ENCODE peak calls at places on chromosomes 13 and 19, in six cellular contexts. M is ovary, H is left ventricle myocardium inferior, K is mucosa of descending colon, J is chondrocyte, Q is nephron progenitor cell. F is an unnamed sample.

GRCh38 chr13:111267205-111267604 is 53.2 kb upstream of the TEX29 start:
- DNase-seq in H (no peak), M (no peak), K (no peak), J (no peak), Q (no peak), F (no peak)

GRCh38 chr13:51689597-51689996 is 105.3 kb downstream of the WDFY2 start:
- DNase-seq in K (no peak), M (no peak), H (no peak), Q (no peak), J (no peak), F (no peak)

GRCh38 chr13:33752631-33753030 is 65.3 kb upstream of the RFC3 start:
- DNase-seq in M (no peak), K (no peak), Q (no peak), J (no peak), H (no peak), F (no peak)

GRCh38 chr13:110387451-110388140 is 80.5 kb downstream of the COL4A2 start:
- DNase-seq in Q (peak), H (peak), K (no peak), M (peak), J (no peak), F (no peak)

GRCh38 chr13:44259045-44260042 is 114.3 kb upstream of the SERP2 start:
- DNase-seq in M (peak), Q (no peak), J (no peak), K (no peak), H (no peak), F (no peak)

GRCh38 chr13:27790523-27790922 is 1.8 kb upstream of the GSX1 start:
- DNase-seq in K (no peak), M (no peak), J (no peak), H (no peak), Q (peak), F (no peak)

GRCh38 chr13:24083722-24084421 is 76.6 kb upstream of the SPATA13 start:
- DNase-seq in J (no peak), K (no peak), M (no peak), H (no peak), Q (no peak), F (peak)

GRCh38 chr19:2059422-2060201 is 8.6 kb upstream of the MKNK2 start:
- DNase-seq in K (peak), J (no peak), Q (peak), M (no peak), H (no peak), F (peak)

GRCh38 chr13:76711515-76712182 is 174.6 kb downstream of the KCTD12 start:
- DNase-seq in J (no peak), M (peak), K (no peak), H (no peak), Q (no peak), F (no peak)

GRCh38 chr19:55472463-55472862 is 4.0 kb upstream of the ZNF628 start:
- DNase-seq in Q (no peak), K (no peak), H (no peak), M (no peak), J (no peak), F (no peak)

GRCh38 chr19:18157465-18158063 is 4.6 kb downstream of the PIK3R2 start:
- DNase-seq in M (no peak), Q (peak), H (no peak), K (peak), J (no peak), F (peak)

GRCh38 chr13:110126391-110126961 is 180.5 kb downstream of the COL4A1 start:
- DNase-seq in K (no peak), H (peak), J (no peak), Q (no peak), M (peak), F (no peak)

GRCh38 chr19:12967907-12968306 is 1.5 kb upstream of the DAND5 start:
- DNase-seq in M (no peak), H (no peak), K (no peak), J (no peak), Q (no peak), F (no peak)

GRCh38 chr13:44872751-44873150 is 116.5 kb downstream of the NUFIP1 start:
- DNase-seq in H (no peak), J (no peak), Q (no peak), K (no peak), M (no peak), F (no peak)

GRCh38 chr13:25886438-25887214 is 165.2 kb downstream of the SHISA2 start:
- DNase-seq in K (no peak), Q (no peak), J (peak), H (no peak), M (no peak), F (no peak)
- TF ChIP-seq CTCF in K (no peak), Q (no peak), J (peak), H (no peak), M (no peak), F (no peak)

DNA sequence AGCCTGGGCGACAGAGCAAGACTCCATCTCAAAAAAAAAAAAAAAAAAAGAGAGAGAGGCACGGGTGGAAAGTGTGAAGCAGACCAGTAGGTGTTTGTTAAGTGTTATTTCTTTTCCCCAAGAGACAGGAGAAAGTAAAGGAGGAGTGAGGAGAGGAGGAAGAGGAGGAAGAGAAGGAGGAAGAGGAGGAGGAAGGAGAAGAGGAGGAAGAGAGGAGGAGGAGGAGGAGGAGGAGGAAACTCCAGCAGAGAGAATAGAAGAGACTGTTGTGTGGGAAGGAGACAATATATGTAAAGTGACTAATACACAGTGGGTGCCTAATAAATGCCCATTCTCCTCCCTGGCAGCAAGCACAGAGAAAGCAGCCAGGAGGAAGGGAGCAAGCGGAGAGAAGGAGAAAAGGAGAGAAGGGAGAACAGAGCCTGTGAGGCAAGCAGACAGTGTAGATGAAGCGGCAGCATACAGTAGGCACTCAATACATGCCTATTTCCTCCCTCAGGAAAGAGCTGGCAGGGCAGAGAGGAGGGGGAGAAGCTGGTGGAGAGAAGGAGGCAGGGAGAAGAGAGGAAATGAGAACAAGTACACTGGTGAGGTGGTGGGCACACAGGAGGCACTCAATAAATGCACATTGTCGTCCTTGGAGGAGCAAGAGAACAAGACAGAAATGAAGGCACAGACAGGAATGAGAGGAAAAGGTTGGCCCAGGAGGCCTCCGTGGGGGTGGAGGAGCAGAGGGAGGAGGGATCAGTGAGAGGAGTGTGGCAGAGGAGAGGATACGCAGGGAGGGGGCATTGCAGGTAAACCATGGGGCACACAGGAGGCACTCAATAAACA is 16.6 kb downstream of the JOSD2 start:
- DNase-seq in J (peak), K (peak), H (no peak), Q (no peak), M (no peak), F (no peak)
- TF ChIP-seq CTCF in J (no peak), K (no peak), H (no peak), Q (no peak), M (no peak), F (no peak)

GRCh38 chr19:10870955-10871603 is at the start of gene CARM1:
- DNase-seq in Q (peak), K (peak), H (peak), M (peak), J (peak), F (peak)

GRCh38 chr19:10872551-10873107 is 1.3 kb downstream of the CARM1 start:
- DNase-seq in H (no peak), J (no peak), Q (no peak), M (no peak), K (no peak), F (no peak)

GRCh38 chr19:10874019-10874418 is 2.7 kb downstream of the CARM1 start:
- DNase-seq in K (no peak), M (no peak), Q (no peak), H (no peak), J (no peak), F (no peak)

GRCh38 chr19:10870501-10870954 is 825 bp upstream of the CARM1 start:
- DNase-seq in Q (no peak), M (no peak), J (no peak), K (no peak), H (no peak), F (no peak)

DNA sequence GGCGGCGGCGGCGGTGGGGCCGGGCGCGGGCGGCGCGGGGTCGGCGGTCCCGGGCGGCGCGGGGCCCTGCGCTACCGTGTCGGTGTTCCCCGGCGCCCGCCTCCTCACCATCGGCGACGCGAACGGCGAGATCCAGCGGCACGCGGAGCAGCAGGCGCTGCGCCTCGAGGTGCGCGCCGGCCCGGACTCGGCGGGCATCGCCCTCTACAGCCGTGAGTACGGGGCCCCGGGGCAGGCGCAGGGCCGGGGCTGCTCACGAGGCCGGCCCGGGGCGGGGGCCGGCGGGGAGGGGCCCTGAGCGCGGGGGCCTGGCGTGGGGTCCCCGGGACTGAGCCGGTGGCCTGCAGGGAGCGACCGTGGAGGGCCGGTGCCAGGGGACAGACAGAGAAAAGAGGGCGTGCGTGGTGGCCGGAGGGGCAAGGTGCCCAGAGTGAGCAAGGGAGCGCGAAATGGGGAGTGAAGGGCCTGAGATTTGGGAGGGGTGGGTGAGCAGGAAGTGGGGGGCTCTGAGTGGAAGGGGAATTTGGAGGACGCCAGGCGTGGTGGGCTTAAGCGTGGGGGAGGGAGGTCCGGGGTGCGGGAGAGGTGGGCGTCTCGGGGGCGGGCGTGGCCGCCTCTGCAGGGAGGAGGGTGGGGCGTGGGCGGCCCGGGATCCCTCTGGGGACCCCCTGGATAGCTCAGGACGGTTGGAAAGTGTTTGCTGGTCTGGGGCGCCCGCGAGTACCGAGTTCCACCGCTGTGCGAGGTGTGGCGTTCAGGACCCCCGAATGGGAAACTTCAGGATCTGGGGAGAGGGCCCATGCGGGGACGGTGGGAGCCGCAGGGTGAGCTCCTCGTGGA is 578 bp downstream of the CARM1 start:
- DNase-seq in H (peak), Q (peak), K (peak), M (peak), J (no peak), F (no peak)
- TF ChIP-seq CTCF in H (peak), Q (no peak), K (no peak), M (no peak), J (peak), F (peak)

GRCh38 chr13:31675521-31675953 is 63.8 kb upstream of the RXFP2 start:
- DNase-seq in H (no peak), M (no peak), K (no peak), J (no peak), Q (no peak), F (no peak)

GRCh38 chr13:31674056-31674455 is 65.3 kb upstream of the RXFP2 start:
- DNase-seq in J (no peak), M (no peak), H (no peak), K (no peak), Q (no peak), F (no peak)

GRCh38 chr13:31670831-31671617 is 68.3 kb upstream of the RXFP2 start:
- DNase-seq in J (no peak), K (no peak), H (no peak), M (no peak), Q (no peak), F (no peak)
- TF ChIP-seq CTCF in J (no peak), K (no peak), H (no peak), M (no peak), Q (no peak), F (no peak)

GRCh38 chr13:61466280-61466679 is 50.6 kb upstream of the PCDH20 start:
- DNase-seq in Q (no peak), H (no peak), K (no peak), J (no peak), M (no peak), F (no peak)
- TF ChIP-seq CTCF in Q (peak), H (peak), K (no peak), J (peak), M (no peak), F (peak)

GRCh38 chr19:16627928-16628182 is 149 bp downstream of the MED26 start:
- DNase-seq in H (no peak), J (no peak), M (no peak), Q (no peak), K (no peak), F (no peak)

GRCh38 chr19:16627194-16627927 is 643 bp downstream of the MED26 start:
- DNase-seq in H (no peak), J (no peak), M (peak), K (no peak), Q (peak), F (peak)

GRCh38 chr19:16628183-16628983 is at the start of gene MED26:
- DNase-seq in H (peak), J (peak), M (peak), Q (peak), K (peak), F (peak)

GRCh38 chr19:16628984-16629691 is 1.1 kb upstream of the MED26 start:
- DNase-seq in M (peak), Q (peak), H (peak), K (peak), J (no peak), F (no peak)

DNA sequence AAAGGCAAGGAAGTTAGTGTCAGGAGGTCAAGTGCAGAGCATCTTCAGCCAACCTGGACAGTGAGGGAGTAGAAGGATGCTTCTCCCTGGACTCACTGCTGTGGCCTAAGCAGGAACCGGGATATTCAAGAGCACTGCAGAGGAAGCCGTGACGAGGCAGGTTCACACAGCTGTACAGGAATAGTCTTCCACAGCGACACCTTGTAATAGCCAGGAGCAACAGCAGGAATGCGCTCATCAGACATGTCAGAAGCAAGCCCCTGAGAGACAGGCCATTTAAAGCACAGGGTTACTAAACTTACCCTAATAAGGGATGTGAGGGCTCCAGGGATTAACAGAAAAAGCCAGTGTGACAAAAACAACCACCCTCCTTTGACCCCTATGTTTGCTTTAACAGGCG is 3.5 kb upstream of the MED26 start:
- DNase-seq in M (no peak), H (no peak), Q (no peak), J (no peak), K (no peak), F (no peak)
- TF ChIP-seq CTCF in M (no peak), H (no peak), Q (no peak), J (peak), K (no peak), F (no peak)

GRCh38 chr19:35714601-35715354 is 3.0 kb upstream of the KMT2B start:
- DNase-seq in Q (no peak), M (no peak), K (no peak), J (no peak), H (no peak), F (no peak)
- TF ChIP-seq CTCF in Q (no peak), M (no peak), K (no peak), J (no peak), H (no peak), F (no peak)

DNA sequence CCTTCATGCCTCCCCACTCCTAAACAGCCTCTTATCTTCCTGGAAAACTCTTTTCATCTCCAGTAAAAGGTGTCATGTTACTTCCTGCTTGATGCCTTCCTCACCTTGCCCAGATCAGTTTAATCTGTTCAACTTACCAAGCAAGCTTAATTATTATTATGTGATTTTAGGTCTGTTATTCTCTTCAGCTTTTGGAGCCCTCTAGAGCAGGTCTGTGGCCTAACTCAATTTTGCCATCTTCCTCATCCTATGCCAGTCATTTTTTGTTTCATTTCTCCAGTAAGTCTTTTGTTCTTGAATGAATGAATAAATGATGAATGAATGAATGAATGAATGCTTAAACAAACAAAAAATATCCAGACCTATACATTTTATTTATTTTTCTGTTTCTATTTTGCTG is 528.3 kb downstream of the DCT start:
- DNase-seq in J (no peak), K (no peak), Q (no peak), M (no peak), H (no peak), F (no peak)
- TF ChIP-seq CTCF in J (peak), K (no peak), Q (no peak), M (no peak), H (peak), F (no peak)

GRCh38 chr19:7868671-7869452 is 5.3 kb downstream of the PRR36 start:
- DNase-seq in M (peak), K (peak), H (peak), Q (peak), J (no peak), F (peak)
- TF ChIP-seq CTCF in M (peak), K (peak), H (peak), Q (peak), J (peak), F (peak)

GRCh38 chr13:91078093-91078679 is 269.3 kb upstream of the MIR17HG start:
- DNase-seq in J (no peak), Q (no peak), K (no peak), M (no peak), H (no peak), F (no peak)
- TF ChIP-seq CTCF in J (peak), Q (peak), K (no peak), M (no peak), H (peak), F (peak)